ENCODE peak calls at places on chromosomes 7 and 10, in seven cellular contexts. X is A549, C is HepG2, J is HCT116, V is K562, Q is SK-N-SH, A is GM12878. K is an unnamed sample.

GRCh38 chr7:70694357-70694908 is 437.5 kb upstream of the GALNT17 start:
- DNase-seq in X (peak; percentile 13), C (no peak), J (no peak), V (no peak), Q (peak; percentile 85), A (no peak), K (peak; percentile 28)

GRCh38 chr10:16777473-16778370 is 39.5 kb downstream of the RSU1 start:
- DNase-seq in X (peak; percentile 52), C (peak; percentile 50), J (peak; percentile 19), V (peak; percentile 70), Q (peak; percentile 65), A (no peak), K (peak; percentile 63)

GRCh38 chr7:68319061-68319460 is 1279.2 kb upstream of the AUTS2 start:
- DNase-seq in X (no peak), C (no peak), J (no peak), V (no peak), Q (no peak), A (no peak), K (no peak)

GRCh38 chr7:95899919-95900513 is 127.7 kb downstream of the DYNC1I1 start:
- DNase-seq in X (peak; percentile 14), C (peak; percentile 3), J (no peak), V (peak; percentile 27), Q (no peak), A (no peak), K (no peak)

GRCh38 chr10:25978771-25979170 is 44.7 kb downstream of the MYO3A start:
- DNase-seq in X (no peak), C (no peak), J (no peak), V (no peak), Q (no peak), A (no peak), K (no peak)

GRCh38 chr7:149284343-149284742 is 22.3 kb downstream of the ZNF783 start:
- DNase-seq in X (no peak), C (no peak), J (no peak), V (no peak), Q (no peak), A (no peak), K (no peak)

GRCh38 chr7:80379034-80379433 is 132.8 kb downstream of the GNAT3 start:
- DNase-seq in X (no peak), C (no peak), J (no peak), V (no peak), Q (no peak), A (no peak), K (peak; percentile 81)

GRCh38 chr10:102935939-102936605 is 18.0 kb downstream of the CNNM2 start:
- DNase-seq in X (no peak), C (no peak), J (no peak), V (no peak), Q (no peak), A (no peak), K (no peak)

GRCh38 chr7:151565541-151565940 is 45.8 kb upstream of the RHEB start:
- DNase-seq in X (no peak), C (no peak), J (no peak), V (no peak), Q (no peak), A (no peak), K (peak; percentile 41)

GRCh38 chr10:118963963-118964362 is 65.6 kb upstream of the NANOS1 start:
- DNase-seq in X (no peak), C (no peak), J (no peak), V (no peak), Q (no peak), A (no peak), K (no peak)

GRCh38 chr10:81848514-81848913 is 26.5 kb upstream of the NRG3 start:
- DNase-seq in X (no peak), C (no peak), J (no peak), V (no peak), Q (no peak), A (no peak), K (no peak)

GRCh38 chr7:121302214-121302745 is 26.5 kb upstream of the WNT16 start:
- DNase-seq in X (no peak), C (no peak), J (peak; percentile 97), V (no peak), Q (no peak), A (no peak), K (peak; percentile 89)

GRCh38 chr7:69896100-69896499 is 297.8 kb downstream of the AUTS2 start:
- DNase-seq in X (no peak), C (no peak), J (no peak), V (no peak), Q (no peak), A (no peak), K (no peak)

DNA sequence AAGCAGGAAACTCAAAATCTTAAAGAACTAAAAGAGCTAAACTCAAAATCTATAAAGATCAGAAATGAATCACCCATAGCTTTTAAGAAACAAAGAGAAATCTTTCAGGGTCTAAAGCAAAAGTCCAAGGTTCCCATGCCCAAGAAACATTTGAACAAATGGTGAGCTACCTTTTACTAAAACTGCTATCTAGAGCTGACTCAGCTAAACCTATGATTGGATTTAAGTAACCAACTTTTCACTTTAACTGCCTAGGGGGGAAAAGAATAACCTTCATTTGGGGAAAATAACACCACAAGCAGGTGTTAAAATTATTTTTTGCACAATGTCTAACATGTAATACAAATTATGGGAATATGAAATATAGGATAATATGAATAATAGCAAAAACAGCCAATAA is 328.4 kb downstream of the PHF14 start:
- DNase-seq in X (no peak), C (no peak), J (no peak), V (no peak), Q (no peak), A (no peak), K (no peak)
- H3K4me2 ChIP-seq in X (no peak overlapping the region), C (no peak overlapping the region), J (no peak overlapping the region), V (no peak overlapping the region), Q (no peak overlapping the region), A (no peak overlapping the region), K (no peak overlapping the region)

GRCh38 chr7:3480197-3480596 is 179.1 kb downstream of the SDK1 start:
- DNase-seq in X (no peak), C (no peak), J (no peak), V (peak; percentile 5), Q (no peak), A (no peak), K (no peak)

GRCh38 chr7:3481435-3481834 is 180.4 kb downstream of the SDK1 start:
- DNase-seq in X (no peak), C (no peak), J (no peak), V (no peak), Q (no peak), A (no peak), K (no peak)

GRCh38 chr7:3482147-3482921 is 181.3 kb downstream of the SDK1 start:
- DNase-seq in X (peak; percentile 62), C (peak; percentile 55), J (peak; percentile 18), V (peak; percentile 38), Q (peak; percentile 52), A (no peak), K (peak; percentile 35)
- TF ChIP-seq RAD21 in X (peak; percentile 52), C (peak; percentile 15), J (peak; percentile 38), V (no peak), Q (peak; percentile 70), A (no peak), K (peak; percentile 39)

DNA sequence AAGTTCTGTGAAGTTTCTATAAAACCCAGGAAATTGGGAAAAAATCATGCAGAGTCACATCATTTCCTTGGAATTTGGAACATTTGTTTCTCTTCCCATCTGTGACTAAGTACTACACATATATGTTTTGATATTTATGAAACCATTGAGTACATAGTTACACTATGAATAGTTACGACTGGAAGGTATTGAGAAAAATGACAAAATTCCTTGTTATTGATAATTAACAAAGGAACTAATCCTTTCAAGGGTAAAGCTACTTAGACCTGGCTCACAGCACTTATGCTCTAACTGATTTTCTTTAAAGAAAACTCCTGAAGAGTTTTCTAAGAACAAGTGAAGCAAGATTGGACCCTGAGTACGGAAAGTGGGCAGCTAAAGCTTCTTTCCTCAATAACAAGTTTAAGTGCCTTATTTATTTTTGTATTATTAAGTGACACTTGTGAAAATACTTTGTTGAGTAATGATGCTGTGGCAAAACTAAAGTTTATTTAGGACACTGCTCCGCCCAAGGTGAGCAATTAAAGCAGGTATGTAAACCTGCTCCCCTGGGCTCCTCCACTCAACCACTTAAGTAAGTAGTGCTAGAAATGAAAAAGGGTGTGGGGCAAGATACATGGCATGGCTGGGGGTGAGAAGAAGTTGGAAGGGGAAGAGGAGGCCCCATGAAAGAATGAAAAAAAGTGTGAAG is 11.9 kb upstream of the GLCCI1 start:
- DNase-seq in X (no peak), C (no peak), J (no peak), V (no peak), Q (no peak), A (no peak), K (peak; percentile 78)
- H3K4me2 ChIP-seq in X (no peak overlapping the region), C (no peak overlapping the region), J (no peak overlapping the region), V (no peak overlapping the region), Q (no peak overlapping the region), A (no peak overlapping the region), K (peak overlapping the region; percentile 89)

GRCh38 chr10:24320373-24320772 is 111.4 kb downstream of the KIAA1217 start:
- DNase-seq in X (no peak), C (no peak), J (no peak), V (no peak), Q (peak; percentile 57), A (no peak), K (no peak)
- TF ChIP-seq RAD21 in X (no peak), C (no peak), J (no peak), V (no peak), Q (no peak), A (no peak), K (no peak)

GRCh38 chr7:155358948-155359712 is 61.5 kb downstream of the INSIG1 start:
- DNase-seq in X (no peak), C (no peak), J (no peak), V (no peak), Q (no peak), A (no peak), K (no peak)
- H3K4me2 ChIP-seq in X (no peak overlapping the region), C (no peak overlapping the region), J (no peak overlapping the region), V (no peak overlapping the region), Q (no peak overlapping the region), A (no peak overlapping the region), K (no peak overlapping the region)

GRCh38 chr10:65805993-65806392 is 1119.8 kb upstream of the LRRTM3 start:
- DNase-seq in X (no peak), C (no peak), J (no peak), V (no peak), Q (no peak), A (no peak), K (no peak)
- TF ChIP-seq RAD21 in X (no peak), C (no peak), J (no peak), V (no peak), Q (no peak), A (no peak), K (no peak)

GRCh38 chr7:100192951-100193350 is 15.2 kb downstream of the STAG3 start:
- DNase-seq in X (no peak), C (no peak), J (no peak), V (no peak), Q (no peak), A (no peak), K (no peak)
- H3K4me2 ChIP-seq in X (no peak overlapping the region), C (no peak overlapping the region), J (no peak overlapping the region), V (no peak overlapping the region), Q (no peak overlapping the region), A (no peak overlapping the region), K (no peak overlapping the region)

GRCh38 chr10:79488303-79488702 is 24.0 kb upstream of the EIF5AL1 start:
- DNase-seq in X (peak; percentile 63), C (no peak), J (peak; percentile 48), V (no peak), Q (no peak), A (no peak), K (peak; percentile 92)
- TF ChIP-seq RAD21 in X (no peak), C (no peak), J (no peak), V (no peak), Q (no peak), A (no peak), K (no peak)

K was measured in IMR-90.